ENCODE peak calls at places on chromosomes 2 and 18, in seven cellular contexts. S is OCI-LY7, B is HCT116, N is IMR-90, K is GM23338, X is neuronal stem cell, Q is SK-N-SH. F is an unnamed sample.

GRCh38 chr2:71895320-71896161 is 252.1 kb downstream of the CYP26B1 start:
- DNase-seq in S (no peak), B (no peak), N (no peak), K (no peak), X (no peak), Q (no peak), F (no peak)

GRCh38 chr2:112579280-112579679 is 5.1 kb upstream of the CHCHD5 start:
- DNase-seq in S (no peak), B (no peak), N (peak), K (no peak), X (no peak), Q (no peak), F (no peak)

GRCh38 chr2:11533278-11534077 is at the start of gene GREB1:
- DNase-seq in S (no peak), B (no peak), N (no peak), K (no peak), X (no peak), Q (no peak), F (no peak)

GRCh38 chr18:44937985-44938384 is 257.3 kb downstream of the SETBP1 start:
- DNase-seq in S (no peak), B (no peak), N (no peak), K (no peak), X (no peak), Q (peak), F (no peak)

GRCh38 chr2:14420851-14421250 is 211.7 kb upstream of the LRATD1 start:
- DNase-seq in S (no peak), B (no peak), N (peak), K (no peak), X (no peak), Q (no peak), F (no peak)

GRCh38 chr18:27948981-27949380 is 227.9 kb downstream of the CDH2 start:
- DNase-seq in S (no peak), B (no peak), N (no peak), K (no peak), X (no peak), Q (no peak), F (no peak)

GRCh38 chr2:37459095-37459981 is 114.9 kb downstream of the QPCT start:
- DNase-seq in S (no peak), B (no peak), N (peak), K (no peak), X (no peak), Q (peak), F (no peak)

GRCh38 chr18:74499633-74500032 is 3.5 kb downstream of the CNDP2 start:
- DNase-seq in S (peak), B (no peak), N (no peak), K (no peak), X (no peak), Q (no peak), F (peak)

GRCh38 chr2:46528880-46529279 is 49.5 kb downstream of the TMEM247 start:
- DNase-seq in S (no peak), B (no peak), N (no peak), K (no peak), X (no peak), Q (no peak), F (no peak)

GRCh38 chr2:12076810-12077209 is 330.4 kb downstream of the LPIN1 start:
- DNase-seq in S (no peak), B (no peak), N (no peak), K (no peak), X (no peak), Q (peak), F (no peak)

GRCh38 chr2:26355038-26355995 is 8.7 kb upstream of the ADGRF3 start:
- DNase-seq in S (no peak), B (peak), N (peak), K (peak), X (no peak), Q (no peak), F (no peak)

GRCh38 chr18:58392336-58393000 is 236.4 kb downstream of the ALPK2 start:
- DNase-seq in S (no peak), B (no peak), N (peak), K (peak), X (no peak), Q (no peak), F (no peak)

GRCh38 chr2:226427538-226428307 is 371.9 kb downstream of the IRS1 start:
- DNase-seq in S (no peak), B (peak), N (peak), K (no peak), X (no peak), Q (peak), F (no peak)

GRCh38 chr2:110713508-110714362 is 18.6 kb upstream of the ACOXL start:
- DNase-seq in S (no peak), B (no peak), N (no peak), K (no peak), X (no peak), Q (no peak), F (no peak)

GRCh38 chr2:201257941-201258665 is 2.2 kb upstream of the CASP8 start:
- DNase-seq in S (peak), B (peak), N (peak), K (peak), X (no peak), Q (no peak), F (peak)

GRCh38 chr18:77818328-77818727 is 568.7 kb downstream of the GALR1 start:
- DNase-seq in S (no peak), B (no peak), N (no peak), K (no peak), X (no peak), Q (no peak), F (no peak)

GRCh38 chr18:34867520-34867919 is 157.4 kb downstream of the DTNA start:
- DNase-seq in S (peak), B (peak), N (no peak), K (peak), X (no peak), Q (peak), F (peak)

GRCh38 chr2:8006626-8007025 is 675.2 kb upstream of the ID2 start:
- DNase-seq in S (no peak), B (no peak), N (no peak), K (no peak), X (no peak), Q (no peak), F (no peak)

GRCh38 chr2:8006181-8006580 is 675.7 kb upstream of the ID2 start:
- DNase-seq in S (no peak), B (no peak), N (no peak), K (no peak), X (no peak), Q (no peak), F (no peak)

GRCh38 chr2:8002765-8003393 is 679.0 kb upstream of the ID2 start:
- DNase-seq in S (no peak), B (no peak), N (no peak), K (no peak), X (no peak), Q (no peak), F (no peak)

GRCh38 chr2:8003462-8004075 is 678.3 kb upstream of the ID2 start:
- DNase-seq in S (no peak), B (no peak), N (peak), K (no peak), X (no peak), Q (peak), F (no peak)

GRCh38 chr2:8004250-8004681 is 677.6 kb upstream of the ID2 start:
- DNase-seq in S (peak), B (no peak), N (peak), K (no peak), X (no peak), Q (peak), F (no peak)
- H3K4me2 ChIP-seq in S (peak), B (no peak), N (peak), K (no peak), X (no peak), Q (peak), F (peak)

DNA sequence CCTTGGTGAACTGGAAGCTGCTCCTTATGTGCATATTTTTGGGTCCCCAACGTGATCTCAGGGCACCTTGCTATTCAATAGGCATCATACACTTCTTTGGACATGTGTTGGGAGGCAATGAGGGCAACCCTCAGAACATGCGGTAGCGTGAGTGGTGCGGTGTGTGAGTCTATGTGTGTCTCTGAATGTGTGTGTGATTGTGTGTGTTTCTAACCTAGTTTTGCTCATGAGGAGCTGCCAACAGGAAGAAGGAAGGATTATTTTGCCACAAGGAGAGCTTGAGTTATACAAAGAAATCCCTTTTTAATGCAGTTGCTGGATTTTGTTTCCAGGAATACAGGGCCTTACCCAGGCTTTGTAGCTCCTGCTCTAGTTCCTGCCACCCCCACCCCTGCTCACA is 75.8 kb upstream of the ITGA6 start:
- DNase-seq in S (no peak), B (no peak), N (no peak), K (no peak), X (no peak), Q (no peak), F (no peak)
- H3K27ac ChIP-seq in S (no peak), B (no peak), N (no peak), K (no peak), X (no peak), Q (no peak), F (no peak)

DNA sequence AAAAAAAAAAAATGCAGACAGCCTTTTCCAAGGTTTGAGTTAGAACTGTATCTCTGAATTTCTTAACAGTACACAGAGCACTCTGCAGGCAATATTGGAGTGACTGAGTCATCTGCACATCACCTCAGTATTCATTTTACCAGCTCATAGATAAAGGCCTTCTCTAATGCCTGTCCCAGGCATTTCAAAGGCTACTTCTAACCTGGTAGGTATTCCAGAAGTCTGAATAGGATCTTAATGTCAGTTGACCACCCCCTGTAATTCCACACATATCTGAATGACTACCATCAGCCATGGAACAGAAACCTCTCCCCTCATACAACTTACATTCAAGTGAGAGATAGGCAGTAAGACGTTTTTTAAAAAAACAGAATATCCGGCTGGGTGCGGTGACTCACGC is 9.0 kb downstream of the METTL21A start:
- DNase-seq in S (no peak), B (no peak), N (peak), K (no peak), X (no peak), Q (no peak), F (no peak)
- H3K4me2 ChIP-seq in S (no peak), B (peak), N (no peak), K (no peak), X (no peak), Q (peak), F (no peak)

GRCh38 chr2:172208881-172209325 is 106.2 kb upstream of the DLX2 start:
- DNase-seq in S (no peak), B (no peak), N (peak), K (no peak), X (no peak), Q (no peak), F (no peak)
- H3K27ac ChIP-seq in S (no peak), B (no peak), N (no peak), K (no peak), X (no peak), Q (no peak), F (no peak)

GRCh38 chr2:223641062-223641461 is 38.9 kb upstream of the SCG2 start:
- DNase-seq in S (no peak), B (no peak), N (peak), K (no peak), X (no peak), Q (peak), F (no peak)
- H3K4me2 ChIP-seq in S (no peak), B (no peak), N (no peak), K (no peak), X (no peak), Q (no peak), F (no peak)

DNA sequence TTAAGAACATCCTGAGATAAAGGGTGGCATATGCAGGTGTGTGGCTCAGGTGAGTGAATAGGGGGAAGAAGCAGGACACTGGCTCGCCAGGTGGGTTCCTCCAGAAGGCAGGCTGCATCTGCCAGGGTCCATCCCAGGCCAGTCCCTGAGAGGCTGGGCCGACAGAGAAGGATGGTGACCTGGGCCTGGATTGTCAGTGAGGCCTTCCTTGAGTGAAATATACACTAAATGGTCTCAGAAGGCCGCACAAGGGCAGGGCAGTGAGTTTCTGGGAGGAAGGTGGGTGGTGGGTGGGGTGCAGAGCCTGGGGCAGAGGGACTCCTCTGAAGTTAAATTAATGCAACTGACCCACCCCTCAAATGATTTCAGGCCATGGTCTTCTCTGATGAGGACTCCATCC is 182.1 kb downstream of the ANKRD30B start:
- DNase-seq in S (no peak), B (no peak), N (no peak), K (no peak), X (no peak), Q (no peak), F (no peak)
- H3K27ac ChIP-seq in S (no peak), B (no peak), N (no peak), K (no peak), X (no peak), Q (no peak), F (no peak)

GRCh38 chr2:31920968-31921367 is 89.8 kb downstream of the MEMO1 start:
- DNase-seq in S (no peak), B (no peak), N (no peak), K (no peak), X (no peak), Q (peak), F (no peak)
- H3K4me2 ChIP-seq in S (no peak), B (no peak), N (no peak), K (no peak), X (no peak), Q (no peak), F (no peak)

DNA sequence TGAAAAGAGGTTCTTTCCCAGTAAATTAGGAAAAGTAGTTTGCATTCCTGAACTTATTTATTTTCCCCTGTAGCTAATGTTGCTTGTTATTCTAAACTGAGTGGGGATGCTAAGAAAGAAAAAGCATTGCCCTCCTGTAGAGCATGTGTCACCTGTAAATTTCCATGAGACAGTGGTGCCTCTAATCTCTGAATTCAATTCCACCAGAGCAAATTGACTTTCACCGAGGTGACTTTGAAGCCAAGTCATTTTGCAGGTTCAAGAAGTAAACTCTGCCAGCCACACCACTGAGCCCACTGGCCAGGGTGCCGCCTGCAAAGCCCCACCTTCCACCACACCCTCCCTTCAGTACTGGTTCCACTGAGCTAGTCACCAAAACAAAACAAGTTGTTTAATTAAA is 254.9 kb downstream of the RNF152 start:
- DNase-seq in S (no peak), B (no peak), N (no peak), K (peak), X (no peak), Q (no peak), F (no peak)
- H3K27ac ChIP-seq in S (no peak), B (no peak), N (no peak), K (no peak), X (no peak), Q (no peak), F (no peak)

DNA sequence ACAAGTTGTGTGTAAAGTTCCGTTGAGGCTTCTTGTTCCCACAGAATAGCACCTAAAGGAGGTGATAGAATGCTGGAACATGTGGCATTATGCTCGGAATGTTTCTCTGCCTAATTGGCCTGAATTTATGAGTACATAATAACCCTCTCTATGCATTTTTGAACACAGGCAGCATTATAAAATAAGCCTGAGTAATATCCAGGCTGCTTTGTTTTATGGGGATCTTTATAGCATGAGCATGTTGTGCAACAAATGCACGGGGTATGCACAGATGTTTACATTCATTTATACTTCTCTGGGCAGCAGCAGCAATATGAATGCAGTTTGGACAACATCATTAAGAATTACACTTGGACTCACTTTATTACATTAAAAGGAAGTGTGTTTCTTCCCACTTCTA is 385.7 kb downstream of the MBD2 start:
- DNase-seq in S (no peak), B (no peak), N (no peak), K (no peak), X (no peak), Q (no peak), F (no peak)
- H3K4me2 ChIP-seq in S (no peak), B (no peak), N (no peak), K (no peak), X (no peak), Q (no peak), F (no peak)

GRCh38 chr2:195664528-195664927 is 7.5 kb downstream of the SLC39A10 start:
- DNase-seq in S (no peak), B (no peak), N (peak), K (no peak), X (no peak), Q (no peak), F (no peak)

GRCh38 chr2:195666113-195666712 is 9.2 kb downstream of the SLC39A10 start:
- DNase-seq in S (no peak), B (no peak), N (no peak), K (no peak), X (no peak), Q (no peak), F (no peak)

GRCh38 chr2:195662138-195662537 is 5.1 kb downstream of the SLC39A10 start:
- DNase-seq in S (no peak), B (no peak), N (no peak), K (no peak), X (no peak), Q (no peak), F (peak)

GRCh38 chr2:195660265-195660890 is 3.4 kb downstream of the SLC39A10 start:
- DNase-seq in S (peak), B (no peak), N (peak), K (peak), X (peak), Q (peak), F (peak)

DNA sequence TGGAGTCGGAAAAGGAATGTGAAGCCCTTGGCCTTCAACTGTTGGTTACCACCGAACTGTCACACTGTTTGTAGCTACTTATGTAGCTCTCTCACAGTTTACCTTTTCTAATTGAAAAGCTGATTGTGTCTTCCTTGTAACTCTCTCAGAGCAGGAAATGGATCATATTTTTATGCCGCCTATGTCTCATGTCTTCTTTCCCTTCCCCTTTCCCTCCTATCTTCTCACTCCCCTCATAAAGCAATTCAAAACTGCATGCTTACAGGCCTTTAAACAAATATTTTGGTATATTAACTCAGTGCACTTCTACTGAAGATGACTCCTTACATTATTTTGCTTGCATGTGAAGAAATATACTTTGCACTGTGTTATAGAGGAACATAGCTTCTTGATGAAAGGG is 6.0 kb downstream of the SLC39A10 start:
- DNase-seq in S (no peak), B (no peak), N (no peak), K (no peak), X (no peak), Q (no peak), F (peak)
- H3K27ac ChIP-seq in S (no peak), B (no peak), N (no peak), K (no peak), X (no peak), Q (no peak), F (peak)

F was measured in Karpas-422.